ENCODE peak calls at places on chromosomes 11 and 22, in ten cellular contexts. One of them, this sample, is unnamed.

GRCh38 chr11:18706330-18707243 is 8.0 kb downstream of the TMEM86A start:
- DNase-seq in neuronal stem cell: no peak
- DNase-seq in GM23338: peak; percentile 88
- DNase-seq in neural progenitor cell: no peak
- DNase-seq in GM23248: peak; percentile 26
- DNase-seq in H9: no peak
- DNase-seq in SK-N-SH: peak; percentile 90
- DNase-seq in PC-3: no peak
- DNase-seq in OCI-LY7: peak; percentile 51
- DNase-seq in PC-9: no peak
- DNase-seq in this sample: no peak

GRCh38 chr11:66568124-66568916 is at the start of gene CTSF:
- DNase-seq in OCI-LY7: no peak
- DNase-seq in GM23248: peak; percentile 89
- DNase-seq in neural progenitor cell: no peak
- DNase-seq in PC-9: peak; percentile 61
- DNase-seq in neuronal stem cell: no peak
- DNase-seq in GM23338: peak; percentile 93
- DNase-seq in H9: peak; percentile 67
- DNase-seq in SK-N-SH: peak; percentile 100
- DNase-seq in PC-3: peak; percentile 58
- DNase-seq in this sample: peak; percentile 56

GRCh38 chr11:119343726-119344125 is 2.8 kb downstream of the MFRP start:
- DNase-seq in PC-9: no peak
- DNase-seq in neural progenitor cell: no peak
- DNase-seq in GM23338: no peak
- DNase-seq in neuronal stem cell: no peak
- DNase-seq in OCI-LY7: no peak
- DNase-seq in GM23248: no peak
- DNase-seq in H9: no peak
- DNase-seq in SK-N-SH: no peak
- DNase-seq in PC-3: no peak
- DNase-seq in this sample: no peak

GRCh38 chr22:49391436-49391835 is 436.2 kb downstream of the BRD1 start:
- DNase-seq in PC-3: no peak
- DNase-seq in PC-9: no peak
- DNase-seq in GM23248: no peak
- DNase-seq in neuronal stem cell: no peak
- DNase-seq in H9: peak; percentile 20
- DNase-seq in neural progenitor cell: no peak
- DNase-seq in OCI-LY7: no peak
- DNase-seq in SK-N-SH: no peak
- DNase-seq in GM23338: no peak
- DNase-seq in this sample: no peak

GRCh38 chr11:7605544-7605943 is 67.8 kb downstream of the CYB5R2 start:
- DNase-seq in PC-9: peak; percentile 98
- DNase-seq in OCI-LY7: no peak
- DNase-seq in H9: no peak
- DNase-seq in neural progenitor cell: no peak
- DNase-seq in SK-N-SH: no peak
- DNase-seq in GM23338: no peak
- DNase-seq in PC-3: peak; percentile 35
- DNase-seq in neuronal stem cell: no peak
- DNase-seq in GM23248: peak; percentile 44
- DNase-seq in this sample: peak; percentile 46

GRCh38 chr11:11036185-11037161 is 178.6 kb upstream of the ZBED5 start:
- DNase-seq in GM23248: peak; percentile 77
- DNase-seq in neuronal stem cell: peak; percentile 48
- DNase-seq in PC-9: no peak
- DNase-seq in neural progenitor cell: peak; percentile 86
- DNase-seq in SK-N-SH: peak; percentile 55
- DNase-seq in GM23338: peak; percentile 94
- DNase-seq in H9: peak; percentile 60
- DNase-seq in OCI-LY7: peak; percentile 76
- DNase-seq in PC-3: peak; percentile 66
- DNase-seq in this sample: peak; percentile 26

GRCh38 chr22:50305658-50306566 is 1.5 kb downstream of the PLXNB2 start:
- DNase-seq in OCI-LY7: no peak
- DNase-seq in PC-3: peak; percentile 92
- DNase-seq in GM23338: peak; percentile 51
- DNase-seq in PC-9: peak; percentile 97
- DNase-seq in SK-N-SH: peak; percentile 77
- DNase-seq in neural progenitor cell: peak; percentile 52
- DNase-seq in GM23248: peak; percentile 98
- DNase-seq in neuronal stem cell: no peak
- DNase-seq in H9: no peak
- DNase-seq in this sample: peak; percentile 84

GRCh38 chr22:39264344-39265116 is 19.7 kb upstream of the PDGFB start:
- DNase-seq in GM23338: no peak
- DNase-seq in GM23248: no peak
- DNase-seq in neuronal stem cell: no peak
- DNase-seq in OCI-LY7: no peak
- DNase-seq in PC-9: no peak
- DNase-seq in PC-3: no peak
- DNase-seq in SK-N-SH: no peak
- DNase-seq in H9: no peak
- DNase-seq in neural progenitor cell: no peak
- DNase-seq in this sample: no peak

GRCh38 chr11:4882543-4882942 is 843 bp downstream of the OR51T1 start:
- DNase-seq in PC-3: no peak
- DNase-seq in SK-N-SH: no peak
- DNase-seq in neuronal stem cell: no peak
- DNase-seq in OCI-LY7: no peak
- DNase-seq in neural progenitor cell: no peak
- DNase-seq in PC-9: no peak
- DNase-seq in GM23338: no peak
- DNase-seq in H9: no peak
- DNase-seq in GM23248: no peak
- DNase-seq in this sample: no peak

GRCh38 chr11:4884341-4884740 is 2.6 kb downstream of the OR51T1 start:
- DNase-seq in H9: no peak
- DNase-seq in PC-3: no peak
- DNase-seq in neuronal stem cell: no peak
- DNase-seq in GM23338: no peak
- DNase-seq in neural progenitor cell: no peak
- DNase-seq in PC-9: no peak
- DNase-seq in OCI-LY7: no peak
- DNase-seq in GM23248: no peak
- DNase-seq in SK-N-SH: no peak
- DNase-seq in this sample: no peak

GRCh38 chr11:4881188-4881587 is 512 bp upstream of the OR51T1 start:
- DNase-seq in neural progenitor cell: no peak
- DNase-seq in GM23248: peak; percentile 2
- DNase-seq in PC-9: no peak
- DNase-seq in neuronal stem cell: no peak
- DNase-seq in SK-N-SH: no peak
- DNase-seq in PC-3: no peak
- DNase-seq in GM23338: no peak
- DNase-seq in OCI-LY7: no peak
- DNase-seq in H9: no peak
- DNase-seq in this sample: no peak

GRCh38 chr11:4886186-4886585 is 4.5 kb downstream of the OR51T1 start:
- DNase-seq in GM23338: no peak
- DNase-seq in PC-9: no peak
- DNase-seq in neural progenitor cell: no peak
- DNase-seq in PC-3: no peak
- DNase-seq in neuronal stem cell: no peak
- DNase-seq in GM23248: no peak
- DNase-seq in SK-N-SH: no peak
- DNase-seq in OCI-LY7: no peak
- DNase-seq in H9: no peak
- DNase-seq in this sample: no peak

GRCh38 chr11:4881860-4882500 is at the start of gene OR51T1:
- DNase-seq in PC-3: no peak
- DNase-seq in PC-9: no peak
- DNase-seq in OCI-LY7: no peak
- DNase-seq in SK-N-SH: no peak
- DNase-seq in GM23338: no peak
- DNase-seq in neuronal stem cell: no peak
- DNase-seq in GM23248: no peak
- DNase-seq in neural progenitor cell: no peak
- DNase-seq in H9: no peak
- DNase-seq in this sample: no peak
- H2AFZ ChIP-seq in PC-3: no peak within 1 kb of the TSS
- H2AFZ ChIP-seq in PC-9: no peak within 1 kb of the TSS
- H2AFZ ChIP-seq in OCI-LY7: no peak within 1 kb of the TSS
- H2AFZ ChIP-seq in SK-N-SH: no peak within 1 kb of the TSS
- H2AFZ ChIP-seq in GM23338: no peak within 1 kb of the TSS
- H2AFZ ChIP-seq in neuronal stem cell: no peak within 1 kb of the TSS
- H2AFZ ChIP-seq in GM23248: no peak within 1 kb of the TSS
- H2AFZ ChIP-seq in neural progenitor cell: no peak within 1 kb of the TSS
- H2AFZ ChIP-seq in H9: no peak within 1 kb of the TSS
- H2AFZ ChIP-seq in this sample: no peak within 1 kb of the TSS

GRCh38 chr22:32545801-32546200 is 71.2 kb downstream of the FBXO7 start:
- DNase-seq in neural progenitor cell: no peak
- DNase-seq in PC-3: no peak
- DNase-seq in H9: no peak
- DNase-seq in GM23248: peak; percentile 79
- DNase-seq in OCI-LY7: no peak
- DNase-seq in SK-N-SH: no peak
- DNase-seq in GM23338: no peak
- DNase-seq in PC-9: peak; percentile 30
- DNase-seq in neuronal stem cell: no peak
- DNase-seq in this sample: no peak

GRCh38 chr22:32548039-32548438 is 73.4 kb downstream of the FBXO7 start:
- DNase-seq in neuronal stem cell: no peak
- DNase-seq in PC-3: no peak
- DNase-seq in neural progenitor cell: no peak
- DNase-seq in OCI-LY7: no peak
- DNase-seq in SK-N-SH: no peak
- DNase-seq in GM23338: no peak
- DNase-seq in PC-9: no peak
- DNase-seq in H9: no peak
- DNase-seq in GM23248: no peak
- DNase-seq in this sample: no peak

GRCh38 chr22:32544953-32545558 is 70.4 kb downstream of the FBXO7 start:
- DNase-seq in neuronal stem cell: no peak
- DNase-seq in SK-N-SH: no peak
- DNase-seq in GM23248: peak; percentile 66
- DNase-seq in GM23338: no peak
- DNase-seq in H9: no peak
- DNase-seq in OCI-LY7: no peak
- DNase-seq in PC-9: peak; percentile 33
- DNase-seq in neural progenitor cell: no peak
- DNase-seq in PC-3: no peak
- DNase-seq in this sample: no peak

GRCh38 chr22:32546480-32546879 is 71.9 kb downstream of the FBXO7 start:
- DNase-seq in OCI-LY7: no peak
- DNase-seq in SK-N-SH: no peak
- DNase-seq in neuronal stem cell: no peak
- DNase-seq in H9: no peak
- DNase-seq in PC-3: no peak
- DNase-seq in GM23338: no peak
- DNase-seq in neural progenitor cell: no peak
- DNase-seq in PC-9: peak; percentile 20
- DNase-seq in GM23248: peak; percentile 34
- DNase-seq in this sample: no peak

GRCh38 chr22:32546935-32547334 is 72.3 kb downstream of the FBXO7 start:
- DNase-seq in PC-9: peak; percentile 24
- DNase-seq in SK-N-SH: no peak
- DNase-seq in GM23338: no peak
- DNase-seq in neural progenitor cell: no peak
- DNase-seq in neuronal stem cell: no peak
- DNase-seq in OCI-LY7: no peak
- DNase-seq in GM23248: no peak
- DNase-seq in PC-3: no peak
- DNase-seq in H9: no peak
- DNase-seq in this sample: no peak
- H3K27ac ChIP-seq in PC-9: no peak overlapping the region
- H3K27ac ChIP-seq in SK-N-SH: no peak overlapping the region
- H3K27ac ChIP-seq in GM23338: no peak overlapping the region
- H3K27ac ChIP-seq in neural progenitor cell: no peak overlapping the region
- H3K27ac ChIP-seq in neuronal stem cell: no peak overlapping the region
- H3K27ac ChIP-seq in OCI-LY7: no peak overlapping the region
- H3K27ac ChIP-seq in GM23248: no peak overlapping the region
- H3K27ac ChIP-seq in PC-3: no peak overlapping the region
- H3K27ac ChIP-seq in H9: no peak overlapping the region
- H3K27ac ChIP-seq in this sample: no peak overlapping the region

GRCh38 chr22:22424210-22424800 is 84.2 kb downstream of the ZNF280B start:
- DNase-seq in H9: peak; percentile 64
- DNase-seq in neuronal stem cell: no peak
- DNase-seq in OCI-LY7: no peak
- DNase-seq in GM23338: peak; percentile 72
- DNase-seq in GM23248: no peak
- DNase-seq in neural progenitor cell: peak; percentile 63
- DNase-seq in SK-N-SH: no peak
- DNase-seq in PC-3: no peak
- DNase-seq in PC-9: no peak
- DNase-seq in this sample: no peak
- H3K4me2 ChIP-seq in H9: no peak overlapping the region
- H3K4me2 ChIP-seq in neuronal stem cell: no peak overlapping the region
- H3K4me2 ChIP-seq in OCI-LY7: no peak overlapping the region
- H3K4me2 ChIP-seq in GM23338: no peak overlapping the region
- H3K4me2 ChIP-seq in GM23248: no peak overlapping the region
- H3K4me2 ChIP-seq in neural progenitor cell: no peak overlapping the region
- H3K4me2 ChIP-seq in SK-N-SH: no peak overlapping the region
- H3K4me2 ChIP-seq in PC-3: no peak overlapping the region
- H3K4me2 ChIP-seq in PC-9: no peak overlapping the region
- H3K4me2 ChIP-seq in this sample: no peak overlapping the region

GRCh38 chr11:125623064-125623463 is 1.9 kb upstream of the CHEK1 start:
- DNase-seq in H9: no peak
- DNase-seq in GM23248: no peak
- DNase-seq in SK-N-SH: no peak
- DNase-seq in neural progenitor cell: no peak
- DNase-seq in PC-3: no peak
- DNase-seq in OCI-LY7: no peak
- DNase-seq in neuronal stem cell: no peak
- DNase-seq in PC-9: no peak
- DNase-seq in GM23338: no peak
- DNase-seq in this sample: no peak

GRCh38 chr11:125626381-125626950 is 1.5 kb downstream of the CHEK1 start:
- DNase-seq in H9: no peak
- DNase-seq in neuronal stem cell: no peak
- DNase-seq in GM23338: peak; percentile 93
- DNase-seq in PC-9: peak; percentile 38
- DNase-seq in PC-3: no peak
- DNase-seq in neural progenitor cell: no peak
- DNase-seq in OCI-LY7: peak; percentile 77
- DNase-seq in SK-N-SH: no peak
- DNase-seq in GM23248: peak; percentile 72
- DNase-seq in this sample: no peak

GRCh38 chr11:125625225-125625593 is 246 bp downstream of the CHEK1 start:
- DNase-seq in neural progenitor cell: no peak
- DNase-seq in GM23248: no peak
- DNase-seq in GM23338: peak; percentile 83
- DNase-seq in OCI-LY7: no peak
- DNase-seq in H9: no peak
- DNase-seq in neuronal stem cell: no peak
- DNase-seq in PC-9: no peak
- DNase-seq in SK-N-SH: no peak
- DNase-seq in PC-3: no peak
- DNase-seq in this sample: no peak

GRCh38 chr11:125625594-125626380 is 824 bp downstream of the CHEK1 start:
- DNase-seq in OCI-LY7: peak; percentile 94
- DNase-seq in GM23338: peak; percentile 97
- DNase-seq in PC-3: peak; percentile 96
- DNase-seq in PC-9: peak; percentile 82
- DNase-seq in H9: peak; percentile 94
- DNase-seq in neuronal stem cell: peak; percentile 95
- DNase-seq in neural progenitor cell: peak; percentile 98
- DNase-seq in SK-N-SH: peak; percentile 88
- DNase-seq in GM23248: peak; percentile 96
- DNase-seq in this sample: peak; percentile 68

DNA sequence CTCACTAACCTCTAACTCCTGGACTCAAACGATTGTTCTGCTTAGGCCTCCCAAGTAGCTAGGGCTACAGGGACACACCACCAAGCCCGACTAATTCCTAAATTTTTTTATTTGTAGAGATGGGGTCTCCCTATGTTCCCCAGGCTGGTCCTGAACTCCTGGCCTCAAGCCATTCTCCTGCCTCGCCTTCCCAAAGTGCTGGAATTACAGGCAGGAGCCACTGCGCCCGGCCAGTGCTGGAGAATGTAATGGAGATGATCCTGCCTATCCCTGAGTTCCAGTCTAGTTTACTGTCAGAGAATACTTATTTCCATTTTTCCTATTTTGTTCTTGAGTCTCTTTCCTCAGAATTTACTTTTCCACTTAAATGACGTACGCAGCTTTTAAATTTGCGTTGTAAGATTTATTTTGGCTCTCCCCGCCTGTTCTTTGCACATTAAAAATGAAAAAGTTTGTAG is at the start of gene CHEK1:
- DNase-seq in OCI-LY7: no peak
- DNase-seq in SK-N-SH: no peak
- DNase-seq in H9: no peak
- DNase-seq in GM23338: no peak
- DNase-seq in neural progenitor cell: no peak
- DNase-seq in neuronal stem cell: no peak
- DNase-seq in PC-3: no peak
- DNase-seq in GM23248: no peak
- DNase-seq in PC-9: no peak
- DNase-seq in this sample: no peak
- H2AFZ ChIP-seq in OCI-LY7: peak within 1 kb of the TSS; percentile 70
- H2AFZ ChIP-seq in SK-N-SH: peak within 1 kb of the TSS; percentile 80
- H2AFZ ChIP-seq in H9: no peak within 1 kb of the TSS
- H2AFZ ChIP-seq in GM23338: no peak within 1 kb of the TSS
- H2AFZ ChIP-seq in neural progenitor cell: peak within 1 kb of the TSS; percentile 95
- H2AFZ ChIP-seq in neuronal stem cell: peak within 1 kb of the TSS; percentile 95
- H2AFZ ChIP-seq in PC-3: peak within 1 kb of the TSS; percentile 81
- H2AFZ ChIP-seq in GM23248: peak within 1 kb of the TSS; percentile 93
- H2AFZ ChIP-seq in PC-9: peak within 1 kb of the TSS; percentile 90
- H2AFZ ChIP-seq in this sample: peak within 1 kb of the TSS; percentile 93

This sample was measured in keratinocyte.